ENCODE peak calls at places on chromosome 11, in six cellular contexts. One of them, this sample, is unnamed.

GRCh38 chr11:57311109-57311936 is 13.4 kb downstream of the TNKS1BP1 start:
- DNase-seq in A549: peak; percentile 98
- DNase-seq in IMR-90: peak; percentile 97
- DNase-seq in spleen: peak; percentile 89
- DNase-seq in endothelial cell of umbilical vein: peak; percentile 96
- DNase-seq in Peyer's patch: peak; percentile 94
- DNase-seq in this sample: peak; percentile 97

GRCh38 chr11:57094206-57094940 is 87.4 kb upstream of the LRRC55 start:
- DNase-seq in A549: no peak
- DNase-seq in IMR-90: peak; percentile 21
- DNase-seq in spleen: no peak
- DNase-seq in endothelial cell of umbilical vein: no peak
- DNase-seq in Peyer's patch: no peak
- DNase-seq in this sample: no peak

GRCh38 chr11:122803716-122804115 is 34.6 kb upstream of the CRTAM start:
- DNase-seq in A549: no peak
- DNase-seq in IMR-90: no peak
- DNase-seq in spleen: no peak
- DNase-seq in endothelial cell of umbilical vein: no peak
- DNase-seq in Peyer's patch: no peak
- DNase-seq in this sample: no peak

GRCh38 chr11:132158696-132159095 is 788.3 kb downstream of the NTM start:
- DNase-seq in A549: no peak
- DNase-seq in IMR-90: peak; percentile 40
- DNase-seq in spleen: no peak
- DNase-seq in endothelial cell of umbilical vein: no peak
- DNase-seq in Peyer's patch: no peak
- DNase-seq in this sample: no peak

GRCh38 chr11:116725434-116726221 is 47.2 kb downstream of the BUD13 start:
- DNase-seq in A549: no peak
- DNase-seq in IMR-90: peak; percentile 44
- DNase-seq in spleen: peak; percentile 63
- DNase-seq in endothelial cell of umbilical vein: no peak
- DNase-seq in Peyer's patch: peak; percentile 47
- DNase-seq in this sample: no peak

GRCh38 chr11:32831241-32831640 is 1.5 kb downstream of the PRRG4 start:
- DNase-seq in A549: no peak
- DNase-seq in IMR-90: no peak
- DNase-seq in spleen: no peak
- DNase-seq in endothelial cell of umbilical vein: no peak
- DNase-seq in Peyer's patch: no peak
- DNase-seq in this sample: no peak

GRCh38 chr11:47244664-47245350 is 3.8 kb downstream of the ACP2 start:
- DNase-seq in A549: no peak
- DNase-seq in IMR-90: no peak
- DNase-seq in spleen: no peak
- DNase-seq in endothelial cell of umbilical vein: no peak
- DNase-seq in Peyer's patch: no peak
- DNase-seq in this sample: no peak

GRCh38 chr11:45185228-45185729 is 38.8 kb downstream of the PRDM11 start:
- DNase-seq in A549: no peak
- DNase-seq in IMR-90: no peak
- DNase-seq in spleen: no peak
- DNase-seq in endothelial cell of umbilical vein: no peak
- DNase-seq in Peyer's patch: no peak
- DNase-seq in this sample: peak; percentile 88

GRCh38 chr11:74325649-74326645 is 14.5 kb upstream of the P4HA3 start:
- DNase-seq in A549: no peak
- DNase-seq in IMR-90: peak; percentile 94
- DNase-seq in spleen: no peak
- DNase-seq in endothelial cell of umbilical vein: peak; percentile 96
- DNase-seq in Peyer's patch: no peak
- DNase-seq in this sample: no peak

GRCh38 chr11:102794382-102794781 is 3.6 kb downstream of the MMP1 start:
- DNase-seq in A549: peak; percentile 21
- DNase-seq in IMR-90: peak; percentile 50
- DNase-seq in spleen: no peak
- DNase-seq in endothelial cell of umbilical vein: peak; percentile 48
- DNase-seq in Peyer's patch: no peak
- DNase-seq in this sample: peak; percentile 58

GRCh38 chr11:15145151-15145550 is 30.4 kb downstream of the INSC start:
- DNase-seq in A549: no peak
- DNase-seq in IMR-90: no peak
- DNase-seq in spleen: no peak
- DNase-seq in endothelial cell of umbilical vein: no peak
- DNase-seq in Peyer's patch: no peak
- DNase-seq in this sample: no peak

GRCh38 chr11:8099291-8099899 is 18.4 kb downstream of the TUB start:
- DNase-seq in A549: peak; percentile 56
- DNase-seq in IMR-90: peak; percentile 82
- DNase-seq in spleen: peak; percentile 78
- DNase-seq in endothelial cell of umbilical vein: peak; percentile 87
- DNase-seq in Peyer's patch: peak; percentile 78
- DNase-seq in this sample: peak; percentile 77

GRCh38 chr11:67195971-67196418 is 70.3 kb upstream of the GRK2 start:
- DNase-seq in A549: no peak
- DNase-seq in IMR-90: peak; percentile 23
- DNase-seq in spleen: no peak
- DNase-seq in endothelial cell of umbilical vein: no peak
- DNase-seq in Peyer's patch: peak; percentile 52
- DNase-seq in this sample: peak; percentile 93

GRCh38 chr11:124740277-124740882 is 638 bp downstream of the NRGN start:
- DNase-seq in A549: peak; percentile 46
- DNase-seq in IMR-90: no peak
- DNase-seq in spleen: peak; percentile 87
- DNase-seq in endothelial cell of umbilical vein: peak; percentile 58
- DNase-seq in Peyer's patch: peak; percentile 56
- DNase-seq in this sample: peak; percentile 63

GRCh38 chr11:34194576-34195335 is 89.3 kb downstream of the NAT10 start:
- DNase-seq in A549: no peak
- DNase-seq in IMR-90: peak; percentile 50
- DNase-seq in spleen: no peak
- DNase-seq in endothelial cell of umbilical vein: no peak
- DNase-seq in Peyer's patch: no peak
- DNase-seq in this sample: no peak

GRCh38 chr11:94910779-94911178 is 62.6 kb downstream of the CWC15 start:
- DNase-seq in A549: no peak
- DNase-seq in IMR-90: peak; percentile 88
- DNase-seq in spleen: no peak
- DNase-seq in endothelial cell of umbilical vein: peak; percentile 44
- DNase-seq in Peyer's patch: no peak
- DNase-seq in this sample: no peak

GRCh38 chr11:35173011-35173511 is 34.1 kb downstream of the CD44 start:
- DNase-seq in A549: no peak
- DNase-seq in IMR-90: peak; percentile 42
- DNase-seq in spleen: no peak
- DNase-seq in endothelial cell of umbilical vein: no peak
- DNase-seq in Peyer's patch: no peak
- DNase-seq in this sample: peak; percentile 65

GRCh38 chr11:33936057-33936456 is 44.2 kb upstream of the LMO2 start:
- DNase-seq in A549: no peak
- DNase-seq in IMR-90: no peak
- DNase-seq in spleen: no peak
- DNase-seq in endothelial cell of umbilical vein: no peak
- DNase-seq in Peyer's patch: no peak
- DNase-seq in this sample: no peak

GRCh38 chr11:76524919-76525318 is 80.1 kb downstream of the EMSY start:
- DNase-seq in A549: no peak
- DNase-seq in IMR-90: peak; percentile 44
- DNase-seq in spleen: no peak
- DNase-seq in endothelial cell of umbilical vein: no peak
- DNase-seq in Peyer's patch: no peak
- DNase-seq in this sample: no peak

GRCh38 chr11:98194611-98195010 is 826.1 kb upstream of the CNTN5 start:
- DNase-seq in A549: no peak
- DNase-seq in IMR-90: no peak
- DNase-seq in spleen: no peak
- DNase-seq in endothelial cell of umbilical vein: no peak
- DNase-seq in Peyer's patch: no peak
- DNase-seq in this sample: no peak

GRCh38 chr11:45250035-45250693 is 36.0 kb downstream of the SYT13 start:
- DNase-seq in A549: no peak
- DNase-seq in IMR-90: no peak
- DNase-seq in spleen: no peak
- DNase-seq in endothelial cell of umbilical vein: no peak
- DNase-seq in Peyer's patch: no peak
- DNase-seq in this sample: no peak

GRCh38 chr11:46759196-46759595 is 40.2 kb downstream of the F2 start:
- DNase-seq in A549: no peak
- DNase-seq in IMR-90: no peak
- DNase-seq in spleen: no peak
- DNase-seq in endothelial cell of umbilical vein: no peak
- DNase-seq in Peyer's patch: no peak
- DNase-seq in this sample: no peak

GRCh38 chr11:16897460-16898061 is 116.7 kb downstream of the PLEKHA7 start:
- DNase-seq in A549: no peak
- DNase-seq in IMR-90: no peak
- DNase-seq in spleen: no peak
- DNase-seq in endothelial cell of umbilical vein: peak; percentile 51
- DNase-seq in Peyer's patch: no peak
- DNase-seq in this sample: no peak

GRCh38 chr11:101030692-101031091 is 98.9 kb downstream of the PGR start:
- DNase-seq in A549: no peak
- DNase-seq in IMR-90: no peak
- DNase-seq in spleen: no peak
- DNase-seq in endothelial cell of umbilical vein: no peak
- DNase-seq in Peyer's patch: no peak
- DNase-seq in this sample: no peak

GRCh38 chr11:133065847-133066485 is 466.3 kb downstream of the OPCML start:
- DNase-seq in A549: no peak
- DNase-seq in IMR-90: no peak
- DNase-seq in spleen: no peak
- DNase-seq in endothelial cell of umbilical vein: no peak
- DNase-seq in Peyer's patch: no peak
- DNase-seq in this sample: peak; percentile 27

DNA sequence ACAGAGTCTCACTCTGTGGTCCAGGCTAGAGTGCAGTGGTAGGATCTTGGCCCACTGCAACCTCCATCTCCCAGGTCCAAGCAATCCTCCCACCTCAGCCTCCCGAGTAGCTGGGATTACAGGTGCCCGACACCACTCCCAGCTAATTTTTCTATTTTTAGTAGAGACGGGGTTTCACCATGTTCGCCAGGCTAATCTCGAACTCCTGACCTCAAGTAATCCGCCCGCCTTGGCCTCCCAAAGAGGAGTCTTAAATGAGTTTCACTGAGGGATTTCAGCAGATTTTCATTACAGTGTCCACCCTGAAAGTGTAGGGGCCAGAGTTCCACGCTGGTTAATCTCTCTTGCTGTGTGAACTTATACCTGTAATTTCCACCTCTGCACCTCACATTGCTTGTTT is 412 bp upstream of the RPS3 start:
- DNase-seq in A549: no peak
- DNase-seq in IMR-90: no peak
- DNase-seq in spleen: peak; percentile 71
- DNase-seq in endothelial cell of umbilical vein: no peak
- DNase-seq in Peyer's patch: no peak
- DNase-seq in this sample: no peak
- H3K4me3 ChIP-seq in A549: no peak overlapping the region
- H3K4me3 ChIP-seq in IMR-90: no peak overlapping the region
- H3K4me3 ChIP-seq in spleen: no peak overlapping the region
- H3K4me3 ChIP-seq in endothelial cell of umbilical vein: no peak overlapping the region
- H3K4me3 ChIP-seq in Peyer's patch: no peak overlapping the region
- H3K4me3 ChIP-seq in this sample: no peak overlapping the region

GRCh38 chr11:10304495-10305261 is at the start of gene ADM:
- DNase-seq in A549: peak; percentile 91
- DNase-seq in IMR-90: peak; percentile 93
- DNase-seq in spleen: peak; percentile 93
- DNase-seq in endothelial cell of umbilical vein: peak; percentile 94
- DNase-seq in Peyer's patch: peak; percentile 89
- DNase-seq in this sample: peak; percentile 87
- TF ChIP-seq POLR2A in A549: peak; percentile 99
- TF ChIP-seq POLR2A in IMR-90: peak; percentile 99
- TF ChIP-seq POLR2A in spleen: peak; percentile 91
- TF ChIP-seq POLR2A in endothelial cell of umbilical vein: peak; percentile 100
- TF ChIP-seq POLR2A in Peyer's patch: peak; percentile 97
- TF ChIP-seq POLR2A in this sample: peak; percentile 91

GRCh38 chr11:356610-357009 is 12.7 kb upstream of the B4GALNT4 start:
- DNase-seq in A549: no peak
- DNase-seq in IMR-90: no peak
- DNase-seq in spleen: peak; percentile 2
- DNase-seq in endothelial cell of umbilical vein: no peak
- DNase-seq in Peyer's patch: no peak
- DNase-seq in this sample: no peak

GRCh38 chr11:357582-357981 is 11.7 kb upstream of the B4GALNT4 start:
- DNase-seq in A549: no peak
- DNase-seq in IMR-90: no peak
- DNase-seq in spleen: peak; percentile 4
- DNase-seq in endothelial cell of umbilical vein: no peak
- DNase-seq in Peyer's patch: no peak
- DNase-seq in this sample: no peak

GRCh38 chr11:358129-358805 is 11.0 kb upstream of the B4GALNT4 start:
- DNase-seq in A549: no peak
- DNase-seq in IMR-90: no peak
- DNase-seq in spleen: peak; percentile 61
- DNase-seq in endothelial cell of umbilical vein: no peak
- DNase-seq in Peyer's patch: no peak
- DNase-seq in this sample: no peak

GRCh38 chr11:353315-353857 is 15.9 kb upstream of the B4GALNT4 start:
- DNase-seq in A549: no peak
- DNase-seq in IMR-90: peak; percentile 77
- DNase-seq in spleen: peak; percentile 83
- DNase-seq in endothelial cell of umbilical vein: peak; percentile 49
- DNase-seq in Peyer's patch: no peak
- DNase-seq in this sample: no peak

DNA sequence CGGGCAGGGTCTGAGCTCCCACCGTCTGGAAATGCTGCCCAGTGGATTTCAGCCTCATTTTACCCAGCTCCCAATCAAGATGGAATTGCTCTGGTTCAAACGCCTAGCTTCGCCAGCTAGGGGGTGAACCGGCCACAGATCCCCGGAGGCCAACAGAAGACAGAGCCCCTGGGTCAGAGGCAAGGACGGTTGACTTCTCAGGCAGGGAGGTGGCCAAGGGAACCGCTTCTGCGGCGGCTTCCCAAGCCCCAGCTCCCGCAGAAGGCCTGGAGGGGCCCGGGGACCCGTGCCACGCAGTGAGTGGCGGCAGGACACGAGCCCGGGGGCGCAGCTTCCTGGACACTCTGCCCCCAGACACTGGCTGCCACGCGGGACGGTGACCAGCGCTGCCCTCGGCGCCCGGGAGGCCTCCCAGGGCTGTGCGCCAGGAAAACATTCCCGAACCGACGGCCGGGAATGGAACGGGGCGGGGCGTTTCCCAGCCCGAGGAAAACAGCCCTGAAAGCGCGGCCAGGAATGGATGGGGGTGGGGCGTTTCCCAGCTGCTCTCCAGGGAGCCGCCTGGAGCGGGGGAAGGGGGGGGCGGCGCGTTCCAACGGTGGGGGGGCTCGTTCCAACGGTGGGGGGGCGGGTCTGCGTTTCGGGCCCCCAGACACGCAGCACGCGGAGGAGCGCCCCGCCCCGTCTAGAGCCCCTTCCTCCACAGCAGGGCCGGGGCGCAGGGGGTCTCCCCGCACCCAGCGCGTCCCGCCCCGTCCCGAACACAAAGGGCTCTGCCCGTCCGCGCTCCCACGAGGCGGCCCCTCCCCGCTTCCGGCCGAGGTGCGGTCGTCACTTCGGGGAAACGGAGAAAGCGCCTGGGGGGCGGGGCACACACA is 13.5 kb upstream of the B4GALNT4 start:
- DNase-seq in A549: peak; percentile 84
- DNase-seq in IMR-90: peak; percentile 94
- DNase-seq in spleen: peak; percentile 98
- DNase-seq in endothelial cell of umbilical vein: peak; percentile 96
- DNase-seq in Peyer's patch: peak; percentile 88
- DNase-seq in this sample: peak; percentile 93
- H3K4me3 ChIP-seq in A549: peak overlapping the region; percentile 47
- H3K4me3 ChIP-seq in IMR-90: peak overlapping the region; percentile 36
- H3K4me3 ChIP-seq in spleen: peak overlapping the region; percentile 33
- H3K4me3 ChIP-seq in endothelial cell of umbilical vein: no peak overlapping the region
- H3K4me3 ChIP-seq in Peyer's patch: peak overlapping the region; percentile 46
- H3K4me3 ChIP-seq in this sample: peak overlapping the region; percentile 34

GRCh38 chr11:1335811-1336761 is 26.7 kb upstream of the TOLLIP start:
- DNase-seq in A549: no peak
- DNase-seq in IMR-90: peak; percentile 71
- DNase-seq in spleen: peak; percentile 92
- DNase-seq in endothelial cell of umbilical vein: no peak
- DNase-seq in Peyer's patch: peak; percentile 65
- DNase-seq in this sample: peak; percentile 96
- TF ChIP-seq POLR2A in A549: peak; percentile 39
- TF ChIP-seq POLR2A in IMR-90: no peak
- TF ChIP-seq POLR2A in spleen: no peak
- TF ChIP-seq POLR2A in endothelial cell of umbilical vein: no peak
- TF ChIP-seq POLR2A in Peyer's patch: no peak
- TF ChIP-seq POLR2A in this sample: peak; percentile 23

This sample was measured in NB4.